ENCODE peak calls at places on chromosomes 13 and 19, in seven cellular contexts. K is SK-MEL-5, Z is T-helper 9 cell, R is NCI-H2171, H is amniotic stem cell, E is heart left ventricle, W is NCI-H1694. Y is an unnamed sample.

GRCh38 chr13:102869948-102870676 is 24.3 kb downstream of the ERCC5 start:
- DNase-seq in E (no peak), Z (no peak), R (no peak), W (no peak), H (peak), K (no peak), Y (no peak)

GRCh38 chr13:75368167-75368566 is 113.8 kb downstream of the TBC1D4 start:
- DNase-seq in E (peak), K (peak), W (no peak), H (peak), Z (no peak), R (no peak), Y (no peak)

GRCh38 chr19:31314849-31315620 is 34.2 kb downstream of the TSHZ3 start:
- DNase-seq in Z (no peak), K (peak), E (no peak), R (no peak), H (no peak), W (no peak), Y (no peak)

GRCh38 chr13:99916366-99917103 is 55.0 kb downstream of the ZIC5 start:
- DNase-seq in Z (no peak), H (peak), R (peak), K (peak), W (peak), E (no peak), Y (peak)

GRCh38 chr13:35818577-35819165 is 312.5 kb downstream of the DCLK1 start:
- DNase-seq in E (no peak), Z (no peak), H (no peak), K (peak), W (peak), R (peak), Y (no peak)

GRCh38 chr19:3895788-3896187 is 15.3 kb downstream of the ATCAY start:
- DNase-seq in K (no peak), Z (no peak), H (no peak), E (no peak), R (no peak), W (no peak), Y (no peak)

GRCh38 chr19:19537321-19538048 is 580 bp upstream of the CILP2 start:
- DNase-seq in W (no peak), K (no peak), E (no peak), R (no peak), H (no peak), Z (no peak), Y (no peak)

GRCh38 chr19:10568444-10568825 is 344 bp downstream of the CDKN2D start:
- DNase-seq in W (no peak), K (no peak), R (no peak), Z (peak), E (no peak), H (no peak), Y (no peak)

GRCh38 chr19:41688687-41689086 is 617 bp upstream of the CEACAM7 start:
- DNase-seq in E (no peak), H (no peak), K (no peak), W (no peak), Z (no peak), R (no peak), Y (no peak)

GRCh38 chr19:43591904-43592772 is 3.8 kb downstream of the IRGQ start:
- DNase-seq in K (no peak), R (no peak), W (no peak), Z (no peak), E (no peak), H (no peak), Y (no peak)

GRCh38 chr13:111132948-111133347 is 17.8 kb downstream of the ARHGEF7 start:
- DNase-seq in W (no peak), E (no peak), H (no peak), Z (no peak), K (no peak), R (no peak), Y (no peak)

GRCh38 chr19:46731584-46731983 is 14.3 kb upstream of the FKRP start:
- DNase-seq in R (no peak), K (no peak), Z (no peak), H (no peak), E (no peak), W (no peak), Y (no peak)

GRCh38 chr13:46530084-46530935 is 22.7 kb upstream of the LRCH1 start:
- DNase-seq in H (peak), E (no peak), K (no peak), W (no peak), Z (no peak), R (no peak), Y (no peak)

GRCh38 chr19:10566658-10567410 is 1.0 kb upstream of the KRI1 start:
- DNase-seq in Z (peak), H (no peak), E (no peak), K (no peak), W (no peak), R (no peak), Y (no peak)

GRCh38 chr19:39998511-39998910 is 1.7 kb downstream of the ZNF546 start:
- DNase-seq in R (no peak), E (no peak), K (no peak), H (no peak), Z (no peak), W (no peak), Y (no peak)

GRCh38 chr19:33904681-33905080 is 108.0 kb downstream of the KCTD15 start:
- DNase-seq in K (no peak), W (no peak), E (peak), H (no peak), Z (no peak), R (no peak), Y (no peak)

GRCh38 chr19:52248256-52248655 is 21.1 kb upstream of the ZNF766 start:
- DNase-seq in E (peak), W (no peak), Z (peak), K (peak), H (peak), R (peak), Y (no peak)

GRCh38 chr13:50910483-50910805 is 853 bp downstream of the RNASEH2B start:
- DNase-seq in R (no peak), H (no peak), Z (no peak), W (no peak), K (peak), E (peak), Y (no peak)

GRCh38 chr19:5526691-5527090 is 41.1 kb downstream of the TINCR start:
- DNase-seq in W (no peak), E (no peak), H (no peak), K (no peak), R (no peak), Z (no peak), Y (no peak)

GRCh38 chr19:2251577-2252480 is 2.7 kb downstream of the AMH start:
- DNase-seq in Z (no peak), E (no peak), H (no peak), W (no peak), K (no peak), R (no peak), Y (no peak)

GRCh38 chr19:42683917-42684513 is 56.3 kb downstream of the PSG3 start:
- DNase-seq in W (no peak), K (peak), E (no peak), Z (no peak), H (peak), R (no peak), Y (peak)

GRCh38 chr13:110448230-110448629 is 113.3 kb downstream of the RAB20 start:
- DNase-seq in E (no peak), H (no peak), R (no peak), Z (no peak), K (no peak), W (no peak), Y (no peak)

GRCh38 chr19:13334801-13335481 is 171.3 kb downstream of the CACNA1A start:
- DNase-seq in E (no peak), K (peak), Z (no peak), W (no peak), R (no peak), H (no peak), Y (no peak)

GRCh38 chr13:47459512-47459911 is 541.6 kb downstream of the SUCLA2 start:
- DNase-seq in H (no peak), E (no peak), K (peak), R (no peak), W (no peak), Z (no peak), Y (no peak)

GRCh38 chr13:109862627-109863026 is 76.2 kb upstream of the IRS2 start:
- DNase-seq in R (no peak), H (no peak), W (no peak), Z (no peak), E (no peak), K (no peak), Y (no peak)

GRCh38 chr19:19637523-19638251 is 5.8 kb downstream of the GMIP start:
- DNase-seq in E (no peak), W (no peak), Z (no peak), K (no peak), H (no peak), R (no peak), Y (no peak)

GRCh38 chr13:105918842-105919741 is 616.4 kb downstream of the EFNB2 start:
- DNase-seq in Z (no peak), R (peak), K (peak), E (no peak), W (no peak), H (peak), Y (no peak)

GRCh38 chr19:21934131-21934530 is 76.6 kb downstream of the ZNF208 start:
- DNase-seq in E (no peak), Z (no peak), H (no peak), R (no peak), K (no peak), W (no peak), Y (no peak)

GRCh38 chr13:67416047-67416925 is 186.2 kb upstream of the PCDH9 start:
- DNase-seq in K (peak), E (no peak), R (no peak), H (no peak), Z (no peak), W (peak), Y (no peak)

Y was measured in NCI-H1048.